ENCODE peak calls at places on chromosomes 11 and 22, in nine cellular contexts. R is MCF 10A, W is uterus, K is A549, F is cardiac muscle cell, Y is NB4, V is dorsolateral prefrontal cortex, X is fibroblast of the aortic adventitia, C is WTC11. I is an unnamed sample.

GRCh38 chr11:87097582-87097981 is 59.8 kb downstream of the TMEM135 start:
- DNase-seq in Y (peak), K (peak), W (no peak), C (peak), X (peak), R (peak), V (no peak), F (peak), I (no peak)

GRCh38 chr11:129077191-129077590 is 114.9 kb downstream of the ARHGAP32 start:
- DNase-seq in R (peak), W (no peak), C (no peak), Y (no peak), K (no peak), F (no peak), X (no peak), V (no peak), I (no peak)

GRCh38 chr11:95926714-95927113 is 2.8 kb upstream of the MTMR2 start:
- DNase-seq in C (no peak), K (no peak), Y (no peak), V (no peak), R (no peak), X (no peak), W (no peak), F (no peak), I (no peak)

GRCh38 chr11:131606936-131607335 is 236.5 kb downstream of the NTM start:
- DNase-seq in X (no peak), K (no peak), V (no peak), Y (no peak), R (no peak), F (no peak), W (no peak), C (no peak), I (no peak)

GRCh38 chr11:32388871-32389770 is 46.2 kb downstream of the WT1 start:
- DNase-seq in V (no peak), X (peak), W (no peak), C (no peak), K (no peak), R (no peak), F (peak), Y (no peak), I (no peak)

GRCh38 chr22:40747361-40747760 is 68.1 kb downstream of the MCHR1 start:
- DNase-seq in X (no peak), W (no peak), Y (no peak), C (no peak), F (no peak), K (no peak), V (no peak), R (no peak), I (no peak)

GRCh38 chr11:2587132-2587930 is 112.5 kb downstream of the KCNQ1OT1 start:
- DNase-seq in C (no peak), V (no peak), R (no peak), Y (no peak), X (no peak), K (no peak), W (no peak), F (no peak), I (peak)

GRCh38 chr11:93133710-93134109 is 64.1 kb downstream of the SLC36A4 start:
- DNase-seq in K (no peak), V (no peak), X (peak), C (no peak), Y (no peak), W (no peak), R (no peak), F (peak), I (no peak)

GRCh38 chr11:15006139-15006759 is 34.1 kb upstream of the CALCA start:
- DNase-seq in C (no peak), F (peak), X (peak), R (peak), K (no peak), W (no peak), Y (peak), V (no peak), I (no peak)

GRCh38 chr11:120912504-120912903 is 111.4 kb upstream of the TBCEL start:
- DNase-seq in W (no peak), F (peak), X (peak), R (peak), Y (peak), K (peak), C (no peak), V (no peak), I (no peak)

GRCh38 chr22:48797731-48798130 is 1029.9 kb downstream of the BRD1 start:
- DNase-seq in F (no peak), W (no peak), C (no peak), X (no peak), K (no peak), Y (no peak), V (no peak), R (no peak), I (no peak)

GRCh38 chr22:31055322-31056159 is 25.6 kb upstream of the SMTN start:
- DNase-seq in R (peak), Y (peak), F (peak), C (peak), K (peak), W (peak), V (peak), X (peak), I (no peak)

GRCh38 chr11:75389925-75390324 is 9.4 kb upstream of the RPS3 start:
- DNase-seq in W (no peak), R (no peak), C (no peak), V (no peak), F (no peak), Y (no peak), X (no peak), K (no peak), I (no peak)

GRCh38 chr11:97909544-97910394 is 1111.0 kb upstream of the CNTN5 start:
- DNase-seq in X (peak), K (no peak), W (no peak), Y (no peak), R (no peak), C (no peak), V (no peak), F (peak), I (no peak)

GRCh38 chr11:74055938-74056337 is 47.1 kb upstream of the UCP3 start:
- DNase-seq in K (peak), X (peak), V (no peak), W (no peak), F (peak), Y (no peak), R (peak), C (no peak), I (no peak)

DNA sequence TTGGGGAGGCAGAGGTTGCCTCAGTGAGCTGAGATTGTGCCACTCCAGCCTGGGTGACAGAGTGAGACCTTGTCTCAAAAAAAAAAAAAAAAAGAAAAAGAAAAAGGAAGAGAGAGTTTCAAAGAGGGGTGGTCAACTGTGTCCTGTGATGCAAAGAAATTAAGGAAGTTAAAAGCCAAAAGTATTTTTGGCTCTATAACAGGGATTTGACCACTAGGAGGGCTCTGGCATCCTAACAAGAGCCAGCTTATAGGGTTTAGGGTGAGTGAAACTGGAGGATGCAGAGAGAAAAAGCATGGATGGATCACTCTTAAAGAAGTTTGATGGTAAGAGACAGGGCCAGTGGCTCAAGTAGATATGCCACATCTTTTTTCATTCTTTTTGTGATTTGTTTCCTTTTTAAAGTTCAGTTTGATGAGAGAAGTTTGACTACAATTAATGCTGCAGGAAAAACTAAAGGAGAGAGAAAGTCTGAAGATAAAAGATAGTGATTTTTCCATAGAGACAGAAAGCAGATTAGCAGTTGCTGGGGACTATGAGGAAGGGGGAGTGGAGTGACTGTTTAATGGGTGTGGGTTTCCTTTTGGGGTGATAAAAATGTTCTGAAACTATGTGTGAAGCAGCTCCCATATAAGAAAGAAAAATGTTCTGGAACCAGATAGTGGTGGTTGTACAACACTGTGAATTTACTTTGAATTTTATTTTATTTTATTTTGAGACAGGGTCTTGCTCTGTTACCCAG is 11.1 kb upstream of the MICAL2 start:
- DNase-seq in R (no peak), W (no peak), X (no peak), Y (peak), K (no peak), F (no peak), C (no peak), V (no peak), I (no peak)
- TF ChIP-seq CTCF in R (no peak), W (no peak), X (peak), Y (peak), K (no peak), F (peak), C (no peak), V (no peak), I (no peak)

GRCh38 chr22:39197578-39197977 is 45.1 kb upstream of the CBX7 start:
- DNase-seq in W (no peak), C (no peak), K (no peak), F (no peak), X (no peak), R (no peak), V (no peak), Y (no peak), I (no peak)
- TF ChIP-seq CTCF in W (no peak), C (no peak), K (no peak), F (no peak), X (no peak), R (no peak), V (no peak), Y (no peak), I (no peak)

DNA sequence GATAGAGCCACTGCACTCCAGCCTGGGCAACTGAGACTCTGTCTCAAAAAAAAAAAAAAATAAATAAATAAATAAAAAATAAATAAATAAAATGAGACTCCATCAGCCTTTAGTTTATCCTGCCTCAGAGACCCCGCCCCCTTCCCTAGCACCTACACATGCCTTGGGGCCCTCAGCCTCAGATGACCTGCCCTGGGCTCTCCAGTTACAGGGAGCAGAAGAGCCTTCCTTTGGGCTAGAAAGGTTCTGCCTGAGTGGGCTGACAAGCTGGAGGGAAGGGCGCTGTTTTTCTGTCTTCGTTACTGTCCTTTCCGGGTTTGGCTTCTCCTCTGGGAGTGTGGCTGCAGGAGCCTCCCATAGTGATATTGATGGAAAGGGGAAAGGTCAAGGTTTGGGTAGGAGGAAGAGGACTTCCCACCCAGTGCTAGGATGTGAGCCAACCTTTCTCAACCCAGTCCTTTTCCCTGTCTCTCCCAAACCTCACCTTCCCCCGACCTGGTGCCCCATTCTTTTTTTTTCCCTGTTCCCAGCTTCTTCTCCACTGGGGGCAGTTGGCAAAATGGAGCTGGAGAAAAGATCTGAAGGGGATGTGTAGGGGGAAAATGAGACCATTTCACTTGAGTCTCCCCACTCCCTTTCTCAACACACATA is 1.5 kb upstream of the SF3B2 start:
- DNase-seq in C (no peak), V (no peak), W (no peak), R (no peak), Y (no peak), X (no peak), K (peak), F (no peak), I (no peak)
- TF ChIP-seq CTCF in C (no peak), V (no peak), W (no peak), R (no peak), Y (no peak), X (no peak), K (no peak), F (no peak), I (no peak)

GRCh38 chr11:65870706-65871681 is 1.6 kb downstream of the EFEMP2 start:
- DNase-seq in R (no peak), C (no peak), V (no peak), F (no peak), X (no peak), K (no peak), W (no peak), Y (peak), I (no peak)

GRCh38 chr11:65873280-65874156 is 918 bp upstream of the EFEMP2 start:
- DNase-seq in F (peak), K (peak), R (peak), V (peak), X (peak), W (peak), C (peak), Y (peak), I (peak)

GRCh38 chr11:65872555-65873279 is at the start of gene EFEMP2:
- DNase-seq in K (no peak), F (peak), X (no peak), Y (peak), R (no peak), W (peak), V (peak), C (no peak), I (no peak)

GRCh38 chr11:65870307-65870658 is 2.3 kb downstream of the EFEMP2 start:
- DNase-seq in K (no peak), V (no peak), W (no peak), X (no peak), C (no peak), Y (no peak), R (no peak), F (no peak), I (no peak)

DNA sequence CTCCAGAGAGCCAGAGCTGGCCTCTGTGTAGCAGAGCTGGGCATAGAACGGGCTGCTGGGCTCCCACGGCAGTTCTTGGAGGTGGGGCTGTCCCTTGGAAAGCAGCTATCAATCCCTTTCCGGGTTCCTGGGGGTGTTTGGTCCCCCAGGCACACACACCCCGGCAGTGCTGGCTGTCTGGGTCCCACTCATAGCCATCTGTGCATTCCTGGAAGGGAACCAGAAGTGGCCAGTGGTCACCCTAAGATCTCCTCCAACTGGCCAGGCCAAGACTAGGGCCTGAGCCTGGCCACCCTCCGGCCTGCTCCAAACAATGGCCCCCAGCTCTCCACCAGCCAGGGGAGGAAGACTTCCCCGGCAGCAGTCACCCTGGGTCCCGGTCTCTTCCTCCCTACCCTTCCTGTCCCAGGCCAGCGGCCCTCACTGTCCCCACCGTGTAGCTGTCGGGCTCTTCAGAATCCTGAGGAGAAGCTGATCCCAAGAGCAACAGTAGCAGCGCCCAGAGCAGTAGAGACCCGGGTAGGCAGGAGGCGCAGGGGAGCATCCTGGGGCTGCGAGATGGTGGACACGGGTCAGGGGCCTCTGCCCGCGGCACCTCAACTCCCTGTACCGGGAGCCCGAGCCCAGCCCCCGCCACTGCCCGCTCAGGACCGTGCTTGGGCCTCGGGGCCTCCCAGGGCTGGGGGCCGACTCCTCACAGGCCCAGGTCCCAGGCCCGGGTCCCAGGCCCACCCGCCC is 620 bp downstream of the EFEMP2 start:
- DNase-seq in F (peak), V (peak), R (no peak), W (peak), Y (no peak), X (no peak), C (peak), K (no peak), I (no peak)
- TF ChIP-seq CTCF in F (peak), V (no peak), R (no peak), W (no peak), Y (no peak), X (peak), C (no peak), K (no peak), I (no peak)

DNA sequence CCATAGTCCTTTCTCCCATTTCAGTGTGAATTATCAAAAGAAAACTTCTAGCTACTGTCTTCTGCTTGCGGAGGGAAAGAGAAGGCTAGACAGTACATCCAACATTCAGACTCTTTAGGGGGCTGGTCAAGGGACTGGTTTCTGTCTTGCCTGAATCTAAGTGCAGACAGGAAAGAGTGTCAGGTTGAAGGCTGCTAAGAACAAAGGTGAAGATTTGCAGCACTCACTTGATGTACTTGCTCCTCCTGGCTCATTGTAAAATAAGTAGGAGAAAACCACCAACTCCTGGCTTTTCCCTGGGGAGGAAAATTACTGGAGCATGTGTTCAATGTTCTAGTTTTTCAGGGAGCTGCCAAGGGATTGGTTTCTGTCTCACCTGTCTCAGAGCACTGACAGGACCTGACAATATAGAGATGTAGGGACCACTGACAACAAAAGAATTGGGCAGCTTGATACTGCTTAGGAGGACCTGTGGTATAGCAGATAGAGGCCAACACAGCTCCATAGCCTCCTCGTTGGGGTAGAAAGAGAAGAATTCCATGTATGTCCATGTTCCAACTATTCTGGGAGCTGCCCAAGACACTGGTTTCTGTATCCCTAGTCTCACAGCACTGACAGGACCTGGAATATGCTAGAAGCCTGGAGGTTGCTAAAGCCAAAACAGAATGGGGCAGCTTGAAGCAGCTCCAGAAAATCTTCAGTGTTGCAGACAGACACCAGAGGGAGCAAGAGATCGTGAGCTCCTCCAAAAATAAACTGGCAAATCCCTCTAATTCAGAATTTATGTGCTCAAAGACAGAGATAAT is 39.7 kb upstream of the MMP12 start:
- DNase-seq in X (peak), W (no peak), F (peak), K (peak), R (peak), C (peak), V (no peak), Y (peak), I (no peak)
- TF ChIP-seq CTCF in X (peak), W (peak), F (peak), K (peak), R (peak), C (no peak), V (peak), Y (peak), I (no peak)

DNA sequence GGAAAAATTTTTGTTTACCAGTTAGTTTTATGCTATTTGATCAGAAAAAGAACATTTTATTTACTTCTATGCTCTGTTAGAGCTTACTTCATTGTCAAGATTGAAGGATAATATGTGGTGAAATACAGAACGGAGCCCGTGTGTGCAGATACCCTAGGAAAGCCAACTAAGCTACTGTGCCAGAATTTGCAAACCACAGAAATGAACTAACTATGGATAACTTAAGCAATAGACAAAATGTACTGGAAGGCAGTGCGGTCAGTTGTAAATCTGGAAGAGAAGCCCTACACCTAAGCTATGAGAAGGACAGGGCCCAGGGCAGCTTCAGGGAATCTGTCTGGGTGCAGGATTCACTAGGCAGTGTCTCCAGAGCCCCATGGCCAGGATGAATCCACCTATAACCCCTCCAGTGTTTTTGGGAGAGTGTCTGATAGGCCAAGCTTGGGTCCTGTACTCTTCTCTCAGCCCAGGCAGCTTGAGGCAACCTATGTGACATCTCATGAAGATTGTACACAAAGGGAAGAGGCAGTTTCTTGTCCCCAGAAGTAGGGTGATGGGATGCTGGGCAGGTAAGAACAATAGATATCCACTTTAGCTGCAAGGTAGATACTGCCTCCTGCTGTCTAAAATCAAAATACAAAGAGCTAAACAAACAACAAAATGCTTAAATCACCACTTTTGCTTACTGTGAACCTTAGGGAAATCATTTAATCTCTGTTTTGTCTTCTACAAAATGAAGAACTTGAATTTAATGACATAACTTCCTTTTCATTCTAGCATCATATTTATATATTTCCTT is 12.1 kb downstream of the MMP7 start:
- DNase-seq in C (no peak), K (no peak), X (peak), Y (no peak), F (peak), R (no peak), V (no peak), W (no peak), I (no peak)
- TF ChIP-seq CTCF in C (no peak), K (no peak), X (no peak), Y (peak), F (no peak), R (peak), V (no peak), W (no peak), I (no peak)

GRCh38 chr11:46133119-46133518 is 11.9 kb upstream of the PHF21A start:
- DNase-seq in R (no peak), Y (no peak), X (no peak), W (no peak), K (no peak), C (no peak), V (no peak), F (peak), I (no peak)
- TF ChIP-seq CTCF in R (no peak), Y (no peak), X (no peak), W (no peak), K (no peak), C (no peak), V (no peak), F (no peak), I (no peak)

DNA sequence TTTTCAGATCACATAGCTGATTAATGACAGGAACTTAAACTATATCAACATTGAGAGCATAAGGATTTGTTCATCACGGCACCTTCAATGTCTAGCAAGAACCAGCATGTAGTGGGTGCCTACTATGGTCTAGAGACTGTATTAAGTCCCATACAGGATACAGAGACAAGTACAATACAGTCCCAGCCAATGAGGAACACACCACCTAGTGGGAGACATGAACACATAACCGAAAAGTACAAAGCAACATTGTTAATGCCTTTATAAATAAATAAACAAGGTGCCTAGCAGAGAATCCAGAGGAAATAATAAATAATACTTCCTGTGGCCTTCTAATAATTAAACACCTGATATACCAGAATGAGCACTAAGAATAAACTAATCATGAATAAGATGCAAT is 87.7 kb upstream of the OPCML start:
- DNase-seq in Y (peak), V (no peak), F (no peak), X (no peak), R (no peak), K (no peak), W (no peak), C (no peak), I (no peak)
- TF ChIP-seq CTCF in Y (peak), V (peak), F (no peak), X (no peak), R (peak), K (no peak), W (no peak), C (no peak), I (no peak)

I was measured in natural killer cell.